ENCODE peak calls at places on chromosome 16, in five cellular contexts. I is fibroblast of lung; Y is CD8-positive, alpha-beta memory T cell; Z is transverse colon; T is IMR-90. A is an unnamed sample.

GRCh38 chr16:67311607-67312449 is 14.7 kb downstream of the KCTD19 start:
- DNase-seq in Y (no peak), Z (no peak), T (peak; percentile 100), I (peak; percentile 99), A (no peak)

GRCh38 chr16:9135797-9136196 is 44.4 kb downstream of the HAPSTR1 start:
- DNase-seq in Y (no peak), I (no peak), Z (no peak), T (no peak), A (no peak)

GRCh38 chr16:83945587-83945986 is 7.5 kb upstream of the OSGIN1 start:
- DNase-seq in T (no peak), I (no peak), Z (no peak), Y (no peak), A (no peak)

GRCh38 chr16:27824006-27824405 is 239.5 kb downstream of the GSG1L start:
- DNase-seq in Y (no peak), Z (no peak), I (no peak), T (no peak), A (no peak)

GRCh38 chr16:89308391-89309333 is 91.2 kb downstream of the ZNF778 start:
- DNase-seq in Y (peak; percentile 36), I (no peak), T (no peak), Z (no peak), A (peak; percentile 39)

GRCh38 chr16:80940069-80940856 is 66.4 kb downstream of the CMC2 start:
- DNase-seq in Y (no peak), Z (no peak), I (peak; percentile 12), T (peak; percentile 15), A (no peak)

GRCh38 chr16:79748629-79749028 is 148.1 kb upstream of the MAF start:
- DNase-seq in Z (no peak), T (no peak), I (no peak), Y (no peak), A (no peak)

GRCh38 chr16:29310852-29311314 is 95.6 kb downstream of the NPIPB11 start:
- DNase-seq in T (no peak), Y (no peak), I (peak; percentile 29), Z (no peak), A (no peak)

GRCh38 chr16:31157136-31157535 is 7.3 kb upstream of the PRSS36 start:
- DNase-seq in T (no peak), Y (no peak), Z (peak; percentile 17), I (no peak), A (no peak)

GRCh38 chr16:56107944-56108583 is 83.2 kb upstream of the GNAO1 start:
- DNase-seq in I (no peak), T (no peak), Z (no peak), Y (no peak), A (no peak)

GRCh38 chr16:81687183-81687456 is 92.0 kb upstream of the PLCG2 start:
- DNase-seq in Z (no peak), Y (no peak), I (no peak), T (no peak), A (no peak)

GRCh38 chr16:20538181-20538580 is 38.0 kb downstream of the ACSM2B start:
- DNase-seq in Z (no peak), Y (no peak), T (no peak), I (no peak), A (no peak)

GRCh38 chr16:7888421-7888820 is 555.8 kb downstream of the RBFOX1 start:
- DNase-seq in Y (no peak), Z (no peak), T (no peak), I (no peak), A (no peak)

GRCh38 chr16:31301708-31302400 is 42.1 kb downstream of the ITGAM start:
- DNase-seq in I (peak; percentile 6), Z (no peak), T (no peak), Y (no peak), A (no peak)

GRCh38 chr16:50450957-50451356 is 82.2 kb upstream of the BRD7 start:
- DNase-seq in Z (no peak), T (no peak), I (no peak), Y (no peak), A (peak; percentile 3)

GRCh38 chr16:27618140-27618539 is 68.2 kb downstream of the KATNIP start:
- DNase-seq in I (no peak), Y (no peak), Z (no peak), T (no peak), A (no peak)

GRCh38 chr16:31134625-31135534 is 647 bp downstream of the PRSS8 start:
- DNase-seq in Z (peak; percentile 77), I (peak; percentile 8), Y (no peak), T (no peak), A (peak; percentile 72)

GRCh38 chr16:22813223-22813945 is 578 bp upstream of the HS3ST2 start:
- DNase-seq in I (peak; percentile 2), T (peak; percentile 7), Y (no peak), Z (peak; percentile 32), A (peak; percentile 13)
- H3K4me3 ChIP-seq in I (no peak overlapping the region), T (no peak overlapping the region), Y (no peak overlapping the region), Z (peak overlapping the region; percentile 20), A (no peak overlapping the region)

GRCh38 chr16:70708381-70709253 is 22.8 kb upstream of the MTSS2 start:
- DNase-seq in Z (no peak), I (no peak), Y (no peak), T (no peak), A (no peak)

GRCh38 chr16:70711211-70711978 is 25.5 kb upstream of the MTSS2 start:
- DNase-seq in Z (no peak), T (no peak), I (no peak), Y (no peak), A (no peak)

GRCh38 chr16:70709457-70709856 is 23.6 kb upstream of the MTSS2 start:
- DNase-seq in Y (no peak), Z (no peak), I (no peak), T (no peak), A (no peak)

GRCh38 chr16:70710422-70711210 is 24.8 kb upstream of the MTSS2 start:
- DNase-seq in Y (no peak), Z (no peak), T (no peak), I (no peak), A (no peak)

GRCh38 chr16:70709961-70710360 is 24.1 kb upstream of the MTSS2 start:
- DNase-seq in Y (no peak), T (no peak), I (no peak), Z (no peak), A (no peak)
- H3K36me3 ChIP-seq in Y (no peaks in the 10 kb centered on the region), T (no peaks in the 10 kb centered on the region), I (no peaks in the 10 kb centered on the region), Z (no peaks in the 10 kb centered on the region), A (no peaks in the 10 kb centered on the region)

DNA sequence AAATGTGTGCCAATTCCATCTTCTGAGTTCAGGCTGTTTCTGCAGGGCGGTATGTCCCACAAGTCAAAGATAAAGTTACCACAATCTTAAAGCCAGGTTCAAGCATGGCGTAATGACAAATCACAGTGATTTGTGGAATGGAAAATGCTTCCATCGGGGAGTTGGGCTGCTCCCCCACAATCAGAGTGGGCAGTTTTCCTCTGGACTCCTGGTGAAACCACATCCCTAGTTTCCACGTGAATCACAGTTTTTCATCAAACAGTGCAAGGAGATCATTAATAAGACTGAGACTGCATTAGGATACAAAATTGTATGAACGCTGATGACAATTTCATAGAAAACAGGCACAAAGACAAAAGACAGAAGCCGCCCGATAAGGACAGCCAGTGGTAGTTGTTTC is 3.5 kb downstream of the LITAF start:
- DNase-seq in Y (no peak), Z (no peak), T (peak; percentile 72), I (peak; percentile 33), A (no peak)
- H3K4me3 ChIP-seq in Y (peak overlapping the region; percentile 49), Z (no peak overlapping the region), T (no peak overlapping the region), I (no peak overlapping the region), A (no peak overlapping the region)

DNA sequence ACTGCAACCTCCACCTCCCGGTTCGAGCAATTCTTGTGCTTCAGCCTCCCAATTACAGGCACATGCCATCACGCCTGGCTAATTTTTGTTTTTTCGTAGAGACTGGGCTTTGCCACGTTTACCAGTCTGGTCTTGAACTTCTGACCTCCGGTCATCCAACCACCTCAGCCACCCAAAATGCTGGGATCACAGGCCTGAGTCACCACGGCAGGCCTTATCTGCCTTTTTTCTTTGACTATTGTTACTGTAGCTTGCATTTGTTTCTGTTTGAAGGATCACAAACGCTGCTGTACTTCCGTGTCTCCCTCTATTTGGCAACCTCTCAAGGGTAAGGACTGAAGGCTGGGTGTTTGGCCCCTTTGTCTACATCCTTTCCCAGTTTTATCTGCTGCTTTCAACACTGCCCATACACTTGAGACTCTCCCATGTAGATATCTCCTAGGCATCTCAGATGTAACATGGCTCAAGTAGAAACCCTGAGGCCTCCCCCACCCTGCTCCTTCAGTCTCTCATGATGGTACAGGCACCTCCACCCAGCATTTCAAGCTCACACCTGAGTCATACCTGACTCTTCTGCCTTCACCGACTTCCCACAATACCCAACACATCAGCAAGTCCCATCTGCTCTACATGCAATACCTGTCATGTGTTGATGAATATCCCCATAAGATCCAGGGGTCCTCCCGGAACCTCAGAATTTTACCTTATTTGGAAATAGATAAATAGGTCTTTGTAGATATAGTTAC is 219.0 kb downstream of the CPPED1 start:
- DNase-seq in Z (no peak), I (no peak), T (no peak), Y (no peak), A (no peak)
- H3K36me3 ChIP-seq in Z (no peaks in the 10 kb centered on the region), I (no peaks in the 10 kb centered on the region), T (no peaks in the 10 kb centered on the region), Y (no peaks in the 10 kb centered on the region), A (no peaks in the 10 kb centered on the region)

GRCh38 chr16:25010542-25010941 is 4.6 kb downstream of the ARHGAP17 start:
- DNase-seq in I (no peak), Y (no peak), Z (no peak), T (no peak), A (no peak)
- H3K4me3 ChIP-seq in I (no peak overlapping the region), Y (no peak overlapping the region), Z (no peak overlapping the region), T (no peak overlapping the region), A (no peak overlapping the region)

GRCh38 chr16:74661064-74661463 is 5.6 kb downstream of the RFWD3 start:
- DNase-seq in I (no peak), Y (no peak), T (no peak), Z (no peak), A (no peak)
- H3K36me3 ChIP-seq in I (peaks cover 16% of the 10 kb centered on the region), Y (peaks cover 39% of the 10 kb centered on the region), T (peaks cover 54% of the 10 kb centered on the region), Z (peaks cover 24% of the 10 kb centered on the region), A (peaks cover 9% of the 10 kb centered on the region)

DNA sequence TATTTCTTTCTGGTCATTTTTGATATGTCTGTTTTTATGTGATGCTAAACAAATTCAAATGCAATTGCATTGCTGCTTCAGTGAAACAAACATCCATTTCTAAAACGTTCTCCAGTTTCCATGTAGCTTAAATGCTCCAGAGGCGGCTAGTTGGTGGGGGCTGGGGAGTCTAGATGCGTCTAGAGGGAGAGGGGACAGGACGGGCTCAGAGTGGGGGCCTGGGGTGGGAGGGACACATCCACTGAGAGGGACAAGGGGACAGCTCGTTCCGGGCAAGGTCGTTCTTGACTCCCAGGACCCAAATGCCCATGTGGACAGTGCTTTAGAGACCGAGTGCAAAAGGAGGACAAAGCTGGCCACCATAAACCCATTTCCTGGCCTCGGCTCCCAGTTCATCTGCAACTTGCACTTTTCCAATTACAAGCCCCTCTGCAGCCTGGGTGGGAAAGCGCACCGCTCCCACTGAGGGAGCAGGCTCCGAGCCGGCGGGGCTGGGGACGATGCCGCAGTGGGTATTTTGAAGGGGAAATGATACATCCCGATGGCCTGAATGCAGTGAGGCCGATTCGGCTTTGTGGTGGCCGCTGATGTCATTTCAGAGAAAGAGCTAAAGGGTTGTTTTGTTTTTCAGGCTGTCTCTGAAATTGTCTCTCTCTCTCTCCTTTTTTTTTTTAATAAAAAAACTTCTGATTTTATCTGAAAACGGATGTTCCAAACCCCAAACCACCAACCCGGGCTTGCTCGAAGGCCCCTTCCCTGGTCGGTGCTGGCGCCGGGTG is 102.5 kb downstream of the FOXL1 start:
- DNase-seq in T (no peak), I (no peak), Y (no peak), Z (no peak), A (no peak)
- H3K4me3 ChIP-seq in T (no peak overlapping the region), I (no peak overlapping the region), Y (no peak overlapping the region), Z (no peak overlapping the region), A (no peak overlapping the region)